ENCODE peak calls at places on chromosomes 4 and X, in six cellular contexts. H, W, G, R, P and N are unnamed samples.

GRCh38 chrX:68832101-68832416 is 3.2 kb downstream of the EFNB1 start:
- DNase-seq in W (no peak), R (peak; percentile 63), H (peak; percentile 81), G (no peak), P (no peak), N (peak; percentile 84)

GRCh38 chr4:182643801-182644311 is 273.3 kb downstream of the DCTD start:
- DNase-seq in R (no peak), P (no peak), H (peak; percentile 48), G (no peak), W (no peak), N (peak; percentile 73)

GRCh38 chr4:149145803-149146202 is 669.8 kb downstream of the IQCM start:
- DNase-seq in G (no peak), H (peak; percentile 43), R (no peak), P (no peak), W (no peak), N (no peak)

GRCh38 chr4:124111922-124112321 is 600.6 kb downstream of the ANKRD50 start:
- DNase-seq in P (peak; percentile 59), G (peak; percentile 76), R (peak; percentile 61), W (peak; percentile 8), H (peak; percentile 83), N (peak; percentile 89)

GRCh38 chr4:39892988-39893692 is 84.6 kb downstream of the PDS5A start:
- DNase-seq in R (no peak), W (no peak), H (no peak), G (no peak), P (no peak), N (no peak)

GRCh38 chr4:112410364-112410763 is 105.6 kb downstream of the NEUROG2 start:
- DNase-seq in R (no peak), W (no peak), G (no peak), H (no peak), P (no peak), N (no peak)

GRCh38 chr4:176753049-176753448 is 39.7 kb downstream of the VEGFC start:
- DNase-seq in G (no peak), R (no peak), H (peak; percentile 77), W (no peak), P (no peak), N (peak; percentile 96)

GRCh38 chr4:7646384-7647061 is 211.8 kb upstream of the PSAPL1 start:
- DNase-seq in W (no peak), H (peak; percentile 17), G (no peak), P (no peak), R (no peak), N (peak; percentile 50)

GRCh38 chrX:39497717-39498265 is 600.0 kb downstream of the BCOR start:
- DNase-seq in W (no peak), G (no peak), H (no peak), R (peak; percentile 54), P (no peak), N (no peak)

GRCh38 chr4:10093801-10094552 is 22.6 kb downstream of the WDR1 start:
- DNase-seq in H (peak; percentile 88), R (no peak), P (no peak), W (no peak), G (no peak), N (peak; percentile 93)

GRCh38 chrX:136725446-136726104 is 55.2 kb downstream of the ARHGEF6 start:
- DNase-seq in W (no peak), G (no peak), H (peak; percentile 43), R (no peak), P (no peak), N (peak; percentile 86)

GRCh38 chr4:63729519-63729918 is 679.7 kb downstream of the TECRL start:
- DNase-seq in W (no peak), P (no peak), G (no peak), H (no peak), R (no peak), N (no peak)

GRCh38 chrX:46710927-46711623 is 47.8 kb downstream of the SLC9A7 start:
- DNase-seq in G (no peak), R (no peak), P (no peak), H (no peak), W (no peak), N (no peak)

GRCh38 chrX:46712733-46713132 is 46.2 kb downstream of the SLC9A7 start:
- DNase-seq in W (no peak), P (no peak), H (no peak), R (no peak), G (no peak), N (no peak)

GRCh38 chrX:46713672-46714487 is 45.0 kb downstream of the SLC9A7 start:
- DNase-seq in P (no peak), W (no peak), G (no peak), R (no peak), H (peak; percentile 3), N (peak; percentile 35)

GRCh38 chrX:46707274-46707965 is 51.5 kb downstream of the SLC9A7 start:
- DNase-seq in G (no peak), P (no peak), R (no peak), W (no peak), H (no peak), N (no peak)

DNA sequence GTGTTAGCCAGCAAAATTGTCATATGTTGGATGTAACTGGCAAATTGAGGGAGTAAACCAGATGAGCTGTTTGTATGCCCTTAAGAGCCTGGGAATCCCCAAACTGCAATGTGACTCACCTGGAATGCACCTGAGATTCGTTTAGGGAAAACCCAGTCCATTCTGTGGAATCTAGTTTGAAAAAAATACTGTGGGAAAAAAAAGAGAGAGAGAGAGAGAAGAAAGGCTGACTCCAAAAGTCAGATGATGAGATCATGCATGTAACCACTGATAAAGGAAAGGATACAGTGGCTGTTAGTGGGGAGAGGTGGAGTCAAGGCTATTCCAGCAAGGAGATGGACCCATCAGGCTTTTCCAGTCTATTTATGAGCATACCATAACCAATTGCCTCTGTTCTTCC is 48.5 kb downstream of the SLC9A7 start:
- DNase-seq in P (no peak), G (no peak), R (no peak), H (peak; percentile 12), W (no peak), N (no peak)
- H3K9ac ChIP-seq in P (no peak overlapping the region), G (no peak overlapping the region), R (no peak overlapping the region), H (no peak overlapping the region), W (no peak overlapping the region), N (no peak overlapping the region)

GRCh38 chr4:173531085-173531965 is 1.3 kb upstream of the HAND2 start:
- DNase-seq in G (peak; percentile 20), W (no peak), H (peak; percentile 63), P (no peak), R (peak; percentile 73), N (peak; percentile 42)

GRCh38 chr4:173532725-173533511 is 2.9 kb upstream of the HAND2 start:
- DNase-seq in W (no peak), P (no peak), R (no peak), H (peak; percentile 30), G (no peak), N (no peak)

GRCh38 chr4:173528378-173529321 is 1.4 kb downstream of the HAND2 start:
- DNase-seq in W (no peak), R (peak; percentile 81), H (peak; percentile 65), G (peak; percentile 45), P (no peak), N (peak; percentile 63)

GRCh38 chr4:173529505-173530325 is at the start of gene HAND2:
- DNase-seq in P (no peak), R (peak; percentile 84), H (peak; percentile 97), W (peak; percentile 59), G (peak; percentile 59), N (peak; percentile 96)

DNA sequence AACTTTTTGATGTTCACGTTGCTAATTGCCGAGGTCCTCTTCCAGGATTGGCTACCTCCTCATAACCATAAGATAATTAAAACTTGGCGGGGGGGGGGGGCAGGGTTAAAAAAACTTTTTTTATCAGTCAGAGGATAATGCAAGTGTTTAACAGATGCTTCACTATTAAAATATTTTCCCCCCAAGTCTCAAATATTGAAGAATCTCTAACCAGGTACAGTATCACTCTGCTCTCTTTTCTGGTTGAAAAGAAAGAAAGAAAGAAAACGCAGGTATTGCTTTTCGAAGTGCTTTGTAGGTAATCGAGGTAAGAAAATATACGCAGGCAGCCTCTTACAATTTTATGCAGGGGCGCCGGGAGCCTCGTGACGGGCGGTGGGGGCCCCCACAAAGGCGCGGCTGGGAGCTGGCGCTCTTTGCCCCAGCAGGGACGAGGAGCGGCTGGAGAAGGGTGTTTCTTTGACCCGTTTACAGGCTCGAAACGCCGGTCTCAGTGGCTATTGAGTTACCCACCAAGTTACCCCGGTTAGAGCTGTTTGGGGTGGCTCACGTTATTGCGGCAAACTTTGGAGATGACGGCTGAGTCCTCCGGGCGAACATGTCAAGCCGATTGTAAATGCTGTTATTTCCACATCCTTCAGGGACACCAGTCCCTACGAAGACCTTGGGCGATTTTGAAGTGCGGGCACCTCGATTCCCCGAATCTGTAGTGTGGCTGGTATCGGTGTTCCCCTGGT is 465 bp upstream of the HAND2 start:
- DNase-seq in R (peak; percentile 64), P (no peak), W (no peak), H (no peak), G (no peak), N (peak; percentile 52)
- H3K4me3 ChIP-seq in R (peak overlapping the region; percentile 69), P (no peak overlapping the region), W (peak overlapping the region; percentile 47), H (no peak overlapping the region), G (no peak overlapping the region), N (peak overlapping the region; percentile 97)

GRCh38 chrX:17525762-17526555 is 151.0 kb downstream of the NHS start:
- DNase-seq in R (no peak), P (no peak), G (no peak), H (no peak), W (no peak), N (peak; percentile 52)
- H3K4me1 ChIP-seq in R (no peaks in the 10 kb centered on the region), P (peaks cover 12% of the 10 kb centered on the region), G (peaks cover 6% of the 10 kb centered on the region), H (peaks cover 15% of the 10 kb centered on the region), W (no peaks in the 10 kb centered on the region), N (peaks cover 27% of the 10 kb centered on the region)

DNA sequence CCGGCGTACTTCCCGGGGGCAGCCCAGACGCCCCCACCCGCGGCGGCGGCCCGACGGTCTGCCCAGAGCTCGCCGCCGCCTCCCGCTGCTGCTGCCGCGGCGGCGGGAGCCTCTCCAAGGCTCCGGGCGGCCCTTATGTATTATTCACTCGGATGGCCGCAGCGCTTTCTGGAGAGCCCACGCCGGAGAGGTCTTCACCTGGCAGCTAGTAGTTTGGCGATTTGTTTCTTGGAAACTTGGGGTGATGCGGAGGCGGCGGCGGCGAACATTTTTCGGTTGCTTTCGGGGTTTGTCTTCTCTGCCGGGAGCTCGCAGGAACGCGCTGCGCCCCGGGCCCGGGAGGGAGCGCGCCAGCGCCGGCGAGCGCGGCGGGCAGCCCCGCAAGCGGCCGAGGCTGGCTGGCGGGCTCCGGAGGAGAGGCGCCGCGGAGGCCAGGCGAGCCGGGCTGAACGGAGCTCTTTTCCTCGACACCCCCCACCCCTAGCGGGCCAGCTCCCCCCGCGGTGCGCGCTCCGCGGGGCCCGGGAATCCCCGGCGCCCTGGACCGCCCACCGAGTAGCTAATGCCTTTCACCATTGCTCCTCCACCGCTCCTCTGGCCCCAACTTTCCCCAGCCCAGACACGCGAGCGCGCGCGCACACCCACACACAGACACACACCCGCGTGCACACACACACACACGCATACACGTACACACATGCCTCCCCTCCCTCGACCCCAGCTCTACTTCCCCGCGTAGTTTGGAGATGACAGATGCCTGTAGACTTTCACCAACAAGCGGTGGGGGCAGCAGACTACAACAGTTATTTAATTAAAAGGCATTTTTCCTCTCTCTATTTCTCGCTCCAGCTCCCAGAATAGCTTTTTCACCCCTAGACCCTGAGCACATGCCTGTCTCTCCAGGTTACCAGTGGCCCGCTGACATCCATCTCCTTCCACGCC is 113.4 kb downstream of the DHX15 start:
- DNase-seq in P (no peak), W (no peak), G (peak; percentile 46), R (peak; percentile 78), H (peak; percentile 64), N (peak; percentile 69)
- H3K9ac ChIP-seq in P (no peak overlapping the region), W (no peak overlapping the region), G (peak overlapping the region; percentile 87), R (no peak overlapping the region), H (peak overlapping the region; percentile 83), N (peak overlapping the region; percentile 81)